ENCODE peak calls at places on chromosomes 11 and 22, in five cellular contexts. M, C, U, B and H are unnamed samples.

GRCh38 chr11:118763038-118763437 is 27.9 kb downstream of the DDX6 start:
- DNase-seq in M (no peak), C (no peak), U (no peak), B (no peak), H (no peak)

GRCh38 chr11:23789938-23790371 is 706.9 kb upstream of the LUZP2 start:
- DNase-seq in M (no peak), C (peak; percentile 38), U (no peak), B (peak; percentile 44), H (peak; percentile 26)

GRCh38 chr11:1228183-1228821 is 5.4 kb downstream of the MUC5B start:
- DNase-seq in M (no peak), C (no peak), U (peak; percentile 63), B (no peak), H (no peak)

GRCh38 chr22:42992092-42992491 is 22.9 kb downstream of the PACSIN2 start:
- DNase-seq in M (no peak), C (no peak), U (peak; percentile 9), B (no peak), H (no peak)

GRCh38 chr11:86688398-86689179 is 16.2 kb upstream of the ME3 start:
- DNase-seq in M (no peak), C (peak; percentile 90), U (no peak), B (peak; percentile 60), H (peak; percentile 59)

GRCh38 chr11:116890193-116890592 is 52.8 kb upstream of the APOA1 start:
- DNase-seq in M (no peak), C (no peak), U (no peak), B (peak; percentile 27), H (no peak)

GRCh38 chr22:37176464-37177061 is 11.5 kb downstream of the C1QTNF6 start:
- DNase-seq in M (no peak), C (no peak), U (peak; percentile 88), B (peak; percentile 81), H (peak; percentile 86)

GRCh38 chr11:35303596-35304392 is 115.6 kb downstream of the SLC1A2 start:
- DNase-seq in M (peak; percentile 76), C (peak; percentile 90), U (peak; percentile 94), B (peak; percentile 93), H (peak; percentile 95)

GRCh38 chr11:3666023-3666530 is 5.1 kb downstream of the CHRNA10 start:
- DNase-seq in M (no peak), C (no peak), U (no peak), B (no peak), H (no peak)

GRCh38 chr22:27962268-27963191 is 43.5 kb upstream of the PITPNB start:
- DNase-seq in M (no peak), C (no peak), U (no peak), B (peak; percentile 18), H (no peak)

GRCh38 chr11:2812371-2812991 is 73.1 kb downstream of the CDKN1C start:
- DNase-seq in M (no peak), C (no peak), U (peak; percentile 81), B (peak; percentile 54), H (peak; percentile 65)

GRCh38 chr11:133277886-133278285 is 254.4 kb downstream of the OPCML start:
- DNase-seq in M (no peak), C (no peak), U (no peak), B (no peak), H (no peak)

DNA sequence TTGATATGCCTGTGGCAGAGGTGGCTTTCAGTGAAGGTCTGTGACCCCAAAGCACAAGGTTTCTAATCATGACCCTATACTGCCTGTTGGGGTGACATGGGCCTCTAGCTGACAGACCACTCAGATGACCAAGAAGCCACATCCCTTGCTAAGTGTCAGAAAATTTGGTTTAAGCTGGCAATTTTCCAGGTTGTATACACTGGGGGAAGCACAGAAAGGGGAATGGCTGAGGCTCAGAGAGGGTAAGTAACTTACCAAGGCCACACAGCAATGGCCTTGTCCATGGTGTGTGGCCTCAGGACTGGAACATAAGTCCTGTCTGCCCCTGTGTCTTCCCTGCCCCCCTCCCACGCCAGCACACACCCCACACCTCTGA is 66.9 kb upstream of the PRDM11 start:
- DNase-seq in M (no peak), C (no peak), U (no peak), B (no peak), H (no peak)
- H3K4me3 ChIP-seq in M (no peak overlapping the region), C (no peak overlapping the region), U (no peak overlapping the region), B (no peak overlapping the region), H (no peak overlapping the region)

GRCh38 chr11:36510567-36511020 is 522 bp upstream of the TRAF6 start:
- DNase-seq in M (no peak), C (peak; percentile 53), U (no peak), B (peak; percentile 43), H (peak; percentile 49)
- TF ChIP-seq CTCF in M (no peak), C (no peak), U (no peak), B (no peak), H (no peak)

DNA sequence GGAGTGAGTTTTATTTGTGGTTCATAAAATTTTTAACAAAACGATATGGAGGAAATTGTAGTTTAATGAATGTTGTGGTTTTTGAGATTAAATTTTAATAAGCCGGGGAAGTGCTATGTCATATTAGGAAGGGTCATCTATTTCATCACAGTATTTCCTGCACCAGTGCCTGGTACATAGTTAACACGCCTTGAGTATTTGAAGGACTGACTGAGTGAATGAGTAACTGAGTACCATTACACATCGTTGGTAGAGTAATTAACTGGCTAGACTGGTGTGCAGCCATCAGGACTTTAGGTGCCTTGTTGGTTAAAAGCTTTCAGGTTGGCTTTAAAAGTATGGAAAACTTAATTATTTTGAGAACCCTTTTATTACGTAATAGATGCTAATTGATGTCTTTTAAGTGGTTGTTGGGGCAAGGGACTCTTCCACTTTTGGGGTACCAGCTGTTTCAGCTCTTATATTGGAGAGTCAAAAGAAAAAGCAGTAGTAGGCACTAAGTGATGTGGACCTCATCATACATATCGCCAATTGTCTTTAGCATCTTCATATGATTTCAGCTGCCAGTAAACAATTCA is 101.8 kb downstream of the DDX10 start:
- DNase-seq in M (no peak), C (peak; percentile 40), U (no peak), B (no peak), H (no peak)
- H3K4me3 ChIP-seq in M (no peak overlapping the region), C (no peak overlapping the region), U (no peak overlapping the region), B (no peak overlapping the region), H (no peak overlapping the region)

GRCh38 chr22:22144858-22145257 is 99.7 kb upstream of the VPREB1 start:
- DNase-seq in M (no peak), C (peak; percentile 17), U (no peak), B (no peak), H (peak; percentile 25)
- TF ChIP-seq CTCF in M (no peak), C (no peak), U (no peak), B (peak; percentile 22), H (peak; percentile 39)

GRCh38 chr22:50318356-50318697 is 8.5 kb downstream of the DENND6B start:
- DNase-seq in M (no peak), C (no peak), U (no peak), B (no peak), H (no peak)
- H3K4me3 ChIP-seq in M (no peak overlapping the region), C (no peak overlapping the region), U (no peak overlapping the region), B (no peak overlapping the region), H (no peak overlapping the region)

DNA sequence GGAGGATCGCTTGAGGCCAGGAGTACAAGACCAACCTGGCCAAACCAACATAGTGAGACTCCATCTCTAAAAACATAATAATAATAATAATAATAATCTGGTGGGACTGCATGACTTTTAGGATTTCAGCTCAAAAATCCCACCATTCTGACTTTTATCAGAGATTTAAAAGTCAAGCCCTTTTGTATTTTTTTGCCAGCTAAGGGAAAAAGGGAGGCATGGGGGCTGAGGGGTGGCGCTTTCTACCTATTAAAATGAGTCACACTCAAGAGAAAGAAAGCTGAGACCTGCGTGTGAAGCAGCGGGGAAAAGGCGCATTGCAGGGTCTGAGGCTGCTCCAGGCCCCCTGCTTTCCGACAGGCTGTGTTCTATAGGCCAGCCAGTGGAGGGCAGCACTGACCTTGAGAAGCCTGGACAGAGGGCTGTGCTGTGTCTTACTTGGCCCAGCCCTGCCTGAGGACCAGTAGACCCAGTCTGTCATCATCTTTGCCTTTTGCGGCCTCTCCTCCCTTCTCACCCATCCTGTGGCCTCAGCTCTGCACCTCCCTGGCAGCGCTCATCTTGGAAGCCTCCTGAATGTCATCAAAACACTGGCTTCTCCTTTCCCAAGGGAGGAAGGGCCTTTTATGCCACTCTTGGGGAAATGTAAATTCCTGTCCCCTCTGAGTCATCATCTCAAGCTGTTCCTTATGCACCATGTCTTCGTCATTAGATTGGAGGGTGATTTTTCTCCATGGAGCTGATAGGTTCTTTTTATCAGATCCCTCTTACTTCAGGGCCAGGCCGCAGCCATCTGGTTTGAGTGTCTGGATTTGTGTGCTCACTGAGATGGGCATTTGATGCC is 12.7 kb upstream of the MAPK8IP1 start:
- DNase-seq in M (no peak), C (peak; percentile 74), U (no peak), B (peak; percentile 81), H (peak; percentile 65)
- TF ChIP-seq CTCF in M (no peak), C (peak; percentile 84), U (peak; percentile 40), B (peak; percentile 84), H (peak; percentile 74)

DNA sequence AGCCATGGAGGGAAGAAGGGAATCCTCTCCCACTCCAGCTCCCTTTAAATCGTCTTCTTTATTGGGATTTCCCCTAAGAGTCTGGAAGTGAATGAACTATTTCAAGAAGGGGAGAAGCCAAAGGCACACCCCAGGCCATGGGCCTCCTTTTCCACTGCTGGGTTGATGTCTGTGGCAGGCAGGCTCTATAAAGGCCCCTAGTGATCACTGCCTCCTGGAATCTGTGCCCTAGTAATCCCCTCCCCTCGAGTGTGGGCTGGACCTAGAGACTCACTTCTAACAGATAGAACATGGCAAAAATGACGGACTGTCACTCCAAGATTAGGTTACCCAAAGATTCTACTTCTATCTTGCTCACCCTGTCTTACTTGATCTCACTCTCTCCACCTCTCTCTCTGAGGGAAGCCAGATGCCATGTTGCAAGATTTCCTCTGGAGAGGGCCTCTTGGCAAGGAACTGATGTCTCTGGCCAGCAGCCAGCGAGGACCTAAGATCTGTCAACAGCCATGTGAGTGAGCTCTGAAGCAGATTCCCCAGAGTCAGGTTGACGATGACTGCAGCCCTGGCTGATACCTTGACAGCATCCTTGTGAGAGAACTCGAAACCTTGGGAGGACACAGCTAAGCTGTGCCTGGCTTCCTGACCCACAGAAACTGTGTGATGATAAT is 444.8 kb downstream of the SOX6 start:
- DNase-seq in M (peak; percentile 44), C (peak; percentile 68), U (no peak), B (peak; percentile 86), H (peak; percentile 44)
- H3K4me3 ChIP-seq in M (no peak overlapping the region), C (no peak overlapping the region), U (no peak overlapping the region), B (no peak overlapping the region), H (no peak overlapping the region)